ENCODE peak calls at places on chromosomes 11 and 22, in eight cellular contexts. One of them, this sample, is unnamed.

GRCh38 chr11:57095896-57096295 is 85.9 kb upstream of the LRRC55 start:
- DNase-seq in KBM-7: no peak
- DNase-seq in AG08396: no peak
- DNase-seq in stimulated activated CD8-positive, alpha-beta memory T cell treated with anti-CD3 and anti-CD28 coated beads, Interleukin-4, amount 100 ng/mL, for 4 hours: no peak
- DNase-seq in activated CD8-positive, alpha-beta memory T cell treated with anti-CD3 and anti-CD28 coated beads, Interleukin-2, amount 10 ng/mL, durations not matched to agents 7 days and 5 days: no peak
- DNase-seq in stimulated activated CD4-positive, alpha-beta T cell treated with anti-CD3 and anti-CD28 coated beads, Interleukin-2, amount 100 ng/mL, for 48 hours: no peak
- DNase-seq in GM03348: no peak
- DNase-seq in lung microvascular endothelial cell: no peak
- DNase-seq in this sample: no peak

GRCh38 chr22:49211176-49211575 is 616.5 kb downstream of the BRD1 start:
- DNase-seq in KBM-7: no peak
- DNase-seq in AG08396: no peak
- DNase-seq in stimulated activated CD8-positive, alpha-beta memory T cell treated with anti-CD3 and anti-CD28 coated beads, Interleukin-4, amount 100 ng/mL, for 4 hours: no peak
- DNase-seq in activated CD8-positive, alpha-beta memory T cell treated with anti-CD3 and anti-CD28 coated beads, Interleukin-2, amount 10 ng/mL, durations not matched to agents 7 days and 5 days: peak; percentile 26
- DNase-seq in stimulated activated CD4-positive, alpha-beta T cell treated with anti-CD3 and anti-CD28 coated beads, Interleukin-2, amount 100 ng/mL, for 48 hours: no peak
- DNase-seq in GM03348: no peak
- DNase-seq in lung microvascular endothelial cell: no peak
- DNase-seq in this sample: no peak

GRCh38 chr11:279966-280761 is 2.0 kb downstream of the NLRP6 start:
- DNase-seq in KBM-7: no peak
- DNase-seq in AG08396: peak; percentile 61
- DNase-seq in stimulated activated CD8-positive, alpha-beta memory T cell treated with anti-CD3 and anti-CD28 coated beads, Interleukin-4, amount 100 ng/mL, for 4 hours: no peak
- DNase-seq in activated CD8-positive, alpha-beta memory T cell treated with anti-CD3 and anti-CD28 coated beads, Interleukin-2, amount 10 ng/mL, durations not matched to agents 7 days and 5 days: peak; percentile 59
- DNase-seq in stimulated activated CD4-positive, alpha-beta T cell treated with anti-CD3 and anti-CD28 coated beads, Interleukin-2, amount 100 ng/mL, for 48 hours: no peak
- DNase-seq in GM03348: peak; percentile 68
- DNase-seq in lung microvascular endothelial cell: peak; percentile 29
- DNase-seq in this sample: no peak

GRCh38 chr22:43365715-43366440 is 22.7 kb upstream of the SCUBE1 start:
- DNase-seq in KBM-7: no peak
- DNase-seq in AG08396: no peak
- DNase-seq in stimulated activated CD8-positive, alpha-beta memory T cell treated with anti-CD3 and anti-CD28 coated beads, Interleukin-4, amount 100 ng/mL, for 4 hours: no peak
- DNase-seq in activated CD8-positive, alpha-beta memory T cell treated with anti-CD3 and anti-CD28 coated beads, Interleukin-2, amount 10 ng/mL, durations not matched to agents 7 days and 5 days: no peak
- DNase-seq in stimulated activated CD4-positive, alpha-beta T cell treated with anti-CD3 and anti-CD28 coated beads, Interleukin-2, amount 100 ng/mL, for 48 hours: no peak
- DNase-seq in GM03348: no peak
- DNase-seq in lung microvascular endothelial cell: no peak
- DNase-seq in this sample: no peak

GRCh38 chr22:22908941-22909604 is 21.5 kb downstream of the IGLL5 start:
- DNase-seq in KBM-7: no peak
- DNase-seq in AG08396: no peak
- DNase-seq in stimulated activated CD8-positive, alpha-beta memory T cell treated with anti-CD3 and anti-CD28 coated beads, Interleukin-4, amount 100 ng/mL, for 4 hours: no peak
- DNase-seq in activated CD8-positive, alpha-beta memory T cell treated with anti-CD3 and anti-CD28 coated beads, Interleukin-2, amount 10 ng/mL, durations not matched to agents 7 days and 5 days: no peak
- DNase-seq in stimulated activated CD4-positive, alpha-beta T cell treated with anti-CD3 and anti-CD28 coated beads, Interleukin-2, amount 100 ng/mL, for 48 hours: no peak
- DNase-seq in GM03348: no peak
- DNase-seq in lung microvascular endothelial cell: no peak
- DNase-seq in this sample: no peak

GRCh38 chr11:66888282-66888681 is 31.4 kb downstream of the LRFN4 start:
- DNase-seq in KBM-7: no peak
- DNase-seq in AG08396: no peak
- DNase-seq in stimulated activated CD8-positive, alpha-beta memory T cell treated with anti-CD3 and anti-CD28 coated beads, Interleukin-4, amount 100 ng/mL, for 4 hours: no peak
- DNase-seq in activated CD8-positive, alpha-beta memory T cell treated with anti-CD3 and anti-CD28 coated beads, Interleukin-2, amount 10 ng/mL, durations not matched to agents 7 days and 5 days: no peak
- DNase-seq in stimulated activated CD4-positive, alpha-beta T cell treated with anti-CD3 and anti-CD28 coated beads, Interleukin-2, amount 100 ng/mL, for 48 hours: no peak
- DNase-seq in GM03348: no peak
- DNase-seq in lung microvascular endothelial cell: no peak
- DNase-seq in this sample: no peak

GRCh38 chr11:75815345-75815983 is 454 bp downstream of the UVRAG start:
- DNase-seq in KBM-7: no peak
- DNase-seq in AG08396: no peak
- DNase-seq in stimulated activated CD8-positive, alpha-beta memory T cell treated with anti-CD3 and anti-CD28 coated beads, Interleukin-4, amount 100 ng/mL, for 4 hours: no peak
- DNase-seq in activated CD8-positive, alpha-beta memory T cell treated with anti-CD3 and anti-CD28 coated beads, Interleukin-2, amount 10 ng/mL, durations not matched to agents 7 days and 5 days: peak; percentile 65
- DNase-seq in stimulated activated CD4-positive, alpha-beta T cell treated with anti-CD3 and anti-CD28 coated beads, Interleukin-2, amount 100 ng/mL, for 48 hours: no peak
- DNase-seq in GM03348: no peak
- DNase-seq in lung microvascular endothelial cell: peak; percentile 49
- DNase-seq in this sample: no peak

GRCh38 chr22:32649515-32650200 is 151.8 kb upstream of the TIMP3 start:
- DNase-seq in KBM-7: peak; percentile 93
- DNase-seq in AG08396: peak; percentile 39
- DNase-seq in stimulated activated CD8-positive, alpha-beta memory T cell treated with anti-CD3 and anti-CD28 coated beads, Interleukin-4, amount 100 ng/mL, for 4 hours: no peak
- DNase-seq in activated CD8-positive, alpha-beta memory T cell treated with anti-CD3 and anti-CD28 coated beads, Interleukin-2, amount 10 ng/mL, durations not matched to agents 7 days and 5 days: no peak
- DNase-seq in stimulated activated CD4-positive, alpha-beta T cell treated with anti-CD3 and anti-CD28 coated beads, Interleukin-2, amount 100 ng/mL, for 48 hours: no peak
- DNase-seq in GM03348: peak; percentile 83
- DNase-seq in lung microvascular endothelial cell: no peak
- DNase-seq in this sample: no peak

GRCh38 chr11:57276169-57276854 is 39.3 kb upstream of the APLNR start:
- DNase-seq in KBM-7: no peak
- DNase-seq in AG08396: no peak
- DNase-seq in stimulated activated CD8-positive, alpha-beta memory T cell treated with anti-CD3 and anti-CD28 coated beads, Interleukin-4, amount 100 ng/mL, for 4 hours: no peak
- DNase-seq in activated CD8-positive, alpha-beta memory T cell treated with anti-CD3 and anti-CD28 coated beads, Interleukin-2, amount 10 ng/mL, durations not matched to agents 7 days and 5 days: no peak
- DNase-seq in stimulated activated CD4-positive, alpha-beta T cell treated with anti-CD3 and anti-CD28 coated beads, Interleukin-2, amount 100 ng/mL, for 48 hours: no peak
- DNase-seq in GM03348: no peak
- DNase-seq in lung microvascular endothelial cell: peak; percentile 57
- DNase-seq in this sample: no peak

GRCh38 chr22:37972527-37972926 is 11.8 kb downstream of the SOX10 start:
- DNase-seq in KBM-7: no peak
- DNase-seq in AG08396: no peak
- DNase-seq in stimulated activated CD8-positive, alpha-beta memory T cell treated with anti-CD3 and anti-CD28 coated beads, Interleukin-4, amount 100 ng/mL, for 4 hours: no peak
- DNase-seq in activated CD8-positive, alpha-beta memory T cell treated with anti-CD3 and anti-CD28 coated beads, Interleukin-2, amount 10 ng/mL, durations not matched to agents 7 days and 5 days: no peak
- DNase-seq in stimulated activated CD4-positive, alpha-beta T cell treated with anti-CD3 and anti-CD28 coated beads, Interleukin-2, amount 100 ng/mL, for 48 hours: no peak
- DNase-seq in GM03348: no peak
- DNase-seq in lung microvascular endothelial cell: peak; percentile 51
- DNase-seq in this sample: no peak

GRCh38 chr11:124950606-124951330 is 3.2 kb upstream of the CCDC15 start:
- DNase-seq in KBM-7: no peak
- DNase-seq in AG08396: no peak
- DNase-seq in stimulated activated CD8-positive, alpha-beta memory T cell treated with anti-CD3 and anti-CD28 coated beads, Interleukin-4, amount 100 ng/mL, for 4 hours: no peak
- DNase-seq in activated CD8-positive, alpha-beta memory T cell treated with anti-CD3 and anti-CD28 coated beads, Interleukin-2, amount 10 ng/mL, durations not matched to agents 7 days and 5 days: peak; percentile 72
- DNase-seq in stimulated activated CD4-positive, alpha-beta T cell treated with anti-CD3 and anti-CD28 coated beads, Interleukin-2, amount 100 ng/mL, for 48 hours: no peak
- DNase-seq in GM03348: no peak
- DNase-seq in lung microvascular endothelial cell: no peak
- DNase-seq in this sample: no peak

GRCh38 chr11:44304091-44305084 is 5.6 kb downstream of the ALX4 start:
- DNase-seq in KBM-7: no peak
- DNase-seq in AG08396: no peak
- DNase-seq in stimulated activated CD8-positive, alpha-beta memory T cell treated with anti-CD3 and anti-CD28 coated beads, Interleukin-4, amount 100 ng/mL, for 4 hours: no peak
- DNase-seq in activated CD8-positive, alpha-beta memory T cell treated with anti-CD3 and anti-CD28 coated beads, Interleukin-2, amount 10 ng/mL, durations not matched to agents 7 days and 5 days: no peak
- DNase-seq in stimulated activated CD4-positive, alpha-beta T cell treated with anti-CD3 and anti-CD28 coated beads, Interleukin-2, amount 100 ng/mL, for 48 hours: no peak
- DNase-seq in GM03348: no peak
- DNase-seq in lung microvascular endothelial cell: no peak
- DNase-seq in this sample: no peak

GRCh38 chr11:46894506-46894905 is 23.8 kb downstream of the LRP4 start:
- DNase-seq in KBM-7: no peak
- DNase-seq in AG08396: no peak
- DNase-seq in stimulated activated CD8-positive, alpha-beta memory T cell treated with anti-CD3 and anti-CD28 coated beads, Interleukin-4, amount 100 ng/mL, for 4 hours: no peak
- DNase-seq in activated CD8-positive, alpha-beta memory T cell treated with anti-CD3 and anti-CD28 coated beads, Interleukin-2, amount 10 ng/mL, durations not matched to agents 7 days and 5 days: no peak
- DNase-seq in stimulated activated CD4-positive, alpha-beta T cell treated with anti-CD3 and anti-CD28 coated beads, Interleukin-2, amount 100 ng/mL, for 48 hours: no peak
- DNase-seq in GM03348: no peak
- DNase-seq in lung microvascular endothelial cell: no peak
- DNase-seq in this sample: no peak